ENCODE peak calls at places on chromosomes 13 and 19, in six cellular contexts. H is suprapubic skin, G is cardiac fibroblast, F is endothelial cell of umbilical vein, P is A549, O is foreskin fibroblast. B is an unnamed sample.

GRCh38 chr19:57769345-57770131 is at the start of gene ZNF586:
- DNase-seq in H (peak; percentile 94), G (peak; percentile 93), F (peak; percentile 92), P (peak; percentile 98), O (peak; percentile 97), B (peak; percentile 95)

GRCh38 chr19:36939153-36939552 is 23.0 kb downstream of the ZNF568 start:
- DNase-seq in H (no peak), G (peak; percentile 8), F (no peak), P (no peak), O (no peak), B (no peak)

GRCh38 chr13:56700324-56700723 is 440.4 kb upstream of the PRR20A start:
- DNase-seq in H (no peak), G (no peak), F (no peak), P (no peak), O (no peak), B (peak; percentile 18)

GRCh38 chr13:102903659-102904407 is 58.0 kb downstream of the ERCC5 start:
- DNase-seq in H (no peak), G (peak; percentile 44), F (peak; percentile 43), P (peak; percentile 3), O (peak; percentile 64), B (peak; percentile 31)

GRCh38 chr19:58395220-58395978 is at the start of gene RNF225:
- DNase-seq in H (peak; percentile 76), G (no peak), F (no peak), P (no peak), O (peak; percentile 51), B (no peak)

GRCh38 chr13:96810104-96810503 is 184.2 kb downstream of the OXGR1 start:
- DNase-seq in H (no peak), G (no peak), F (no peak), P (no peak), O (no peak), B (no peak)

GRCh38 chr13:27038323-27038722 is 133.3 kb downstream of the USP12 start:
- DNase-seq in H (no peak), G (peak; percentile 65), F (peak; percentile 71), P (peak; percentile 52), O (peak; percentile 73), B (peak; percentile 69)

GRCh38 chr19:7258840-7259395 is 35.3 kb downstream of the INSR start:
- DNase-seq in H (no peak), G (no peak), F (no peak), P (no peak), O (no peak), B (no peak)

GRCh38 chr19:33720691-33721682 is 75.7 kb upstream of the KCTD15 start:
- DNase-seq in H (no peak), G (no peak), F (no peak), P (no peak), O (no peak), B (no peak)

GRCh38 chr13:44312898-44313551 is 60.6 kb upstream of the SERP2 start:
- DNase-seq in H (no peak), G (peak; percentile 94), F (peak; percentile 87), P (peak; percentile 14), O (peak; percentile 95), B (peak; percentile 79)

GRCh38 chr19:48500830-48501445 is 10.7 kb downstream of the LMTK3 start:
- DNase-seq in H (no peak), G (no peak), F (no peak), P (no peak), O (no peak), B (no peak)

GRCh38 chr13:36445806-36446423 is 13.6 kb downstream of the CCNA1 start:
- DNase-seq in H (no peak), G (peak; percentile 90), F (no peak), P (no peak), O (peak; percentile 12), B (peak; percentile 76)

GRCh38 chr19:18109731-18110671 is 12.4 kb downstream of the MAST3 start:
- DNase-seq in H (no peak), G (no peak), F (no peak), P (no peak), O (peak; percentile 62), B (no peak)

GRCh38 chr19:29323046-29323971 is 110.4 kb upstream of the UQCRFS1 start:
- DNase-seq in H (peak; percentile 58), G (no peak), F (no peak), P (no peak), O (no peak), B (no peak)

GRCh38 chr13:110113284-110113764 is 193.6 kb downstream of the COL4A1 start:
- DNase-seq in H (no peak), G (peak; percentile 83), F (no peak), P (no peak), O (peak; percentile 80), B (peak; percentile 53)

GRCh38 chr19:18156841-18157464 is 4.0 kb downstream of the PIK3R2 start:
- DNase-seq in H (no peak), G (peak; percentile 88), F (peak; percentile 85), P (peak; percentile 62), O (peak; percentile 95), B (peak; percentile 95)

GRCh38 chr19:2190848-2191455 is 27.2 kb downstream of the DOT1L start:
- DNase-seq in H (no peak), G (no peak), F (no peak), P (no peak), O (no peak), B (no peak)

GRCh38 chr19:7272856-7273578 is 21.2 kb downstream of the INSR start:
- DNase-seq in H (no peak), G (peak; percentile 21), F (no peak), P (no peak), O (no peak), B (no peak)

DNA sequence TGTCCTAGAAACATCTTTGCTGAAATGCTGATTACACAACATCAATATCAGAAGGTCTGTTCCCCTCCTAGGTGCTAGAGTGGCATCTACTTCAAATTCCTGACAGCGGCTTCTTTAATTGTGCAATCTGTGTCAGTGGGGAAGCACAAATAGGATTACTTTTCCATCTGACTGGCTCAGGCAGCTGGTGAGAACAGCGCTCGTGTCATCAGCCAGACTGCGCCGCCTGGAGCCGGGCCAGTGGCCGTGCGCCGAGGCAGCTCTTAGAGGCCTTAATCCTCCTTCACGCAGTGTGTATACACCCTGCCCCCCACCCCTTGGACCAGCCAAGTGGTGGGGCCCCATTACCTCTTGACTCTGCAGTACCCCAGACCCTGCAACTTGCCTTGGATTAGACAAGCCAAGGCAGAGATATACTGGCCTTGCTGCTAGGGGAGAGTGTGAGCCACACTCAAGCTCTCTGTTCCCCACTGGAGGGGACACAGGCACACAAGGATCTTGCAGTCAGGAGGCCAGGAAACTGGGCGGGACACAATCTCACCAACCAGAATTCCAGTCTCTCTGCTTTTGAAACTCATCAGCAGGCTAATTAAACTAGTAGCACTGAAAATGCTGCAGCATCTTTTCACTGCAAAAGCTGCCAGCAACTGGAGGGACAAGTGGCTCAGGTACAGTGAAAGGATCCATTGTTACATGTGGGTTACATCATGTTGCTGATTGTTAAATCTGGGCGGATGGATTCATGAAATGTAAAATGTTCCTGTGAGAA is 48.9 kb upstream of the EPHX3 start:
- DNase-seq in H (peak; percentile 92), G (peak; percentile 86), F (peak; percentile 53), P (no peak), O (peak; percentile 94), B (peak; percentile 89)
- TF ChIP-seq CTCF in H (peak; percentile 23), G (peak; percentile 25), F (no peak), P (no peak), O (peak; percentile 16), B (peak; percentile 34)

GRCh38 chr13:34506796-34507195 is 435.3 kb upstream of the NBEA start:
- DNase-seq in H (no peak), G (no peak), F (no peak), P (no peak), O (peak; percentile 10), B (no peak)

GRCh38 chr13:34502011-34502410 is 440.1 kb upstream of the NBEA start:
- DNase-seq in H (no peak), G (no peak), F (no peak), P (no peak), O (no peak), B (no peak)

GRCh38 chr13:34502621-34503020 is 439.4 kb upstream of the NBEA start:
- DNase-seq in H (no peak), G (no peak), F (no peak), P (no peak), O (no peak), B (no peak)

GRCh38 chr13:34512811-34513210 is 429.3 kb upstream of the NBEA start:
- DNase-seq in H (no peak), G (no peak), F (no peak), P (no peak), O (no peak), B (no peak)

GRCh38 chr13:34507630-34508029 is 434.4 kb upstream of the NBEA start:
- DNase-seq in H (no peak), G (no peak), F (no peak), P (no peak), O (peak; percentile 6), B (no peak)
- H3K4me3 ChIP-seq in H (no peak overlapping the region), G (no peak overlapping the region), F (no peak overlapping the region), P (no peak overlapping the region), O (no peak overlapping the region), B (no peak overlapping the region)

DNA sequence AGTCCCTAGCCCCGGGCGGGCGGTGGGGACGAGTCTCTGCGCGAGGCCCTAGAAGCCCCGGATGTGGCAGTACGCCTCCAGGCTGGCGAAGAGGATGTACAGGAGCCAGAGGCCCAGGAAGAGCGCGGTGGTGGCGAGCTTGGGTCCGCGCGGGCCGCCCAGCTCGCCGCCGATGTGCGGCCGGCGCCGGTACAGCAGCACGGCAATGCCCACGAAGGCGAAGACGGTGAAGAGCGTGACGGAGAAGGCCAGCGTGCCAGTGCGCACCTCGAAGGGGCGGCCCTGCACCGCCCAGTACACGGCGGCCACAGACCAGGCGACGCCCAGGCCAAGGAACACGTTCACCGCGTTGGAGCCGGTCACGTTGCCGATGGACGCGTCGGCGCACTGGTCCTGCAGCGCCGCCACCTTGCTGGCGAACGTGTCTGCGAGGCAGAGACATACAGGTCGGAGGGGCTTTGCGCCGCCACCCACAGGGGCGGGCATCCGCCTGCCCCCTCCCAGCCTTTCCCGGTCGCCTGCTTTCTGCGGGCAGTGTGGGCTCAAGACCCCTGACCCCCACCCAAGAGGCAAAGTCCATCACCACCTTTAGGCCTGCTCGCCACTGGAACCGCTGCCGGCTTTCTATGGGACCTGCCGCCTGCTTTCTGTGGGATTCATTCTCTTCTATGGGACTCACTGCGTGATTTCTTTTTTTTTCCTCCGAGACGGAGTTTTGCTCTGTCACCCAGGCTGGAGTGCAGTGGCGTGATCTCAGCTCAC is 10.9 kb upstream of the MEIS3 start:
- DNase-seq in H (no peak), G (peak; percentile 62), F (peak; percentile 42), P (no peak), O (peak; percentile 84), B (peak; percentile 51)
- TF ChIP-seq CTCF in H (peak; percentile 53), G (no peak), F (peak; percentile 45), P (no peak), O (no peak), B (peak; percentile 5)

DNA sequence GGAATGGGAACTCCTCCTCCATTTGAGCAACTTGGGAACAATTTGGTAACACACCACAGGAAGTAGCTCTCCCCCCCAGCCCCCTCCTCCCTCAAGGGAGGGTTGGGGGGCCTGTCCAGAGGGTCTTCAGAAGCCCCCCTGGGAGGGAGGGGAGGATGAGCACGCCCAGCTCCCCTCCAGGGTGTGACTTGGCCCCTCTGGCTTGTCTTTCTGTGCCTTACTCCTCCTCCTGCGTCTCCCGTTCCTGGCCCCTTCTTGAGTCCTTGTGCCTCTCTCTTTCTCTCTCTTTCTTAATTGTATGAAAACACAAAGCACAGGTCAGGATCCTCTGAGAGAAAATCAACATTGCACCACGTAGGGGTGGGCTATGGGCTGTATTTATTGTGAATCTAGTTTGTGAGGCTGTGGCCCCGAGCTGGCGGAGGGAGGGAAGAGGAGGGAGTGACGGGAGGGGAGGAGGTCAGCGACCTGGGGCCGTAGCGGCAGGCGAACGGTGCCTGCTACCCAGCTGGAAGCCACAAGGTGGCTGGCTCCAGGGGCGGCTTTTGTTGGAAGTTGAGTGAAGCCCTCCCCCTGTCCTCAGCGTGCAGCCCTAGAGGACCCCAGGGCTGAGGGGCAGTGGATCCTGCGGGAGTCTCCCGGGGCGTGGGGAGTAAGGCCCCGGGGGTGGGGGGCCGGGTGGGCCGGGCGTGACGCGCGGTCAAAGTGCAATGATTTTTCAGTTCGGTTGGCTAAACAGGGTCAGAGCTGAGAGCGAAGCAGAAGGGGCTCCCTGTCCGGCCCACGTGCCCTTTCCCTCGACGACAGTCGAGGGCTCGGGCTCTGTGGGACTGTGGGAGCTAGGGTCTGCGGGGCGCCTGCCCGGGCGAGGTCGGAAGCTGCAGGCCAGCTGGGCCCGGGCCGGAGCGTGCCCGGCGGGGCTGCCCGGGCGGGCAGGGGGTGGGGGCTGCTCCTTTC is 6.4 kb downstream of the LYL1 start:
- DNase-seq in H (no peak), G (no peak), F (peak; percentile 45), P (peak; percentile 30), O (no peak), B (no peak)
- H3K4me3 ChIP-seq in H (peak overlapping the region; percentile 53), G (no peak overlapping the region), F (no peak overlapping the region), P (no peak overlapping the region), O (no peak overlapping the region), B (no peak overlapping the region)